ENCODE peak calls at places on chromosomes 7 and 10, in ten cellular contexts. O is HFFc6; D is lung; N is GM20000; R is cardiac muscle cell; L is dorsolateral prefrontal cortex; I is K562; B is brain microvascular endothelial cell; P is astrocyte of the spinal cord; J is CD8-positive, alpha-beta T cell. V is an unnamed sample.

GRCh38 chr10:129949411-129950335 is 14.4 kb downstream of the EBF3 start:
- DNase-seq in O (no peak), D (no peak), N (no peak), R (peak; percentile 62), L (no peak), I (no peak), B (no peak), P (no peak), J (no peak), V (no peak)

GRCh38 chr7:92880212-92881090 is 44.1 kb upstream of the CDK6 start:
- DNase-seq in O (peak; percentile 9), D (no peak), N (peak; percentile 40), R (peak; percentile 71), L (no peak), I (peak; percentile 45), B (no peak), P (no peak), J (no peak), V (no peak)

GRCh38 chr7:34281260-34281659 is 375.9 kb downstream of the BMPER start:
- DNase-seq in O (no peak), D (no peak), N (no peak), R (no peak), L (no peak), I (no peak), B (no peak), P (no peak), J (no peak), V (no peak)

GRCh38 chr10:43212043-43212721 is 54.7 kb downstream of the RASGEF1A start:
- DNase-seq in O (no peak), D (no peak), N (no peak), R (no peak), L (peak; percentile 57), I (no peak), B (no peak), P (no peak), J (no peak), V (no peak)

GRCh38 chr10:32970910-32971309 is 12.9 kb upstream of the ITGB1 start:
- DNase-seq in O (no peak), D (no peak), N (peak; percentile 30), R (no peak), L (no peak), I (no peak), B (no peak), P (no peak), J (no peak), V (no peak)

GRCh38 chr7:102287465-102288146 is 938 bp downstream of the SH2B2 start:
- DNase-seq in O (peak; percentile 10), D (no peak), N (peak; percentile 66), R (peak; percentile 49), L (peak; percentile 31), I (no peak), B (no peak), P (peak; percentile 10), J (no peak), V (no peak)

GRCh38 chr10:100730739-100731602 is 14.4 kb upstream of the PAX2 start:
- DNase-seq in O (no peak), D (no peak), N (peak; percentile 88), R (no peak), L (no peak), I (no peak), B (peak; percentile 31), P (no peak), J (peak; percentile 16), V (no peak)

GRCh38 chr7:154743211-154743610 is 259.7 kb downstream of the PAXIP1 start:
- DNase-seq in O (no peak), D (no peak), N (no peak), R (no peak), L (peak; percentile 28), I (no peak), B (no peak), P (no peak), J (no peak), V (no peak)

DNA sequence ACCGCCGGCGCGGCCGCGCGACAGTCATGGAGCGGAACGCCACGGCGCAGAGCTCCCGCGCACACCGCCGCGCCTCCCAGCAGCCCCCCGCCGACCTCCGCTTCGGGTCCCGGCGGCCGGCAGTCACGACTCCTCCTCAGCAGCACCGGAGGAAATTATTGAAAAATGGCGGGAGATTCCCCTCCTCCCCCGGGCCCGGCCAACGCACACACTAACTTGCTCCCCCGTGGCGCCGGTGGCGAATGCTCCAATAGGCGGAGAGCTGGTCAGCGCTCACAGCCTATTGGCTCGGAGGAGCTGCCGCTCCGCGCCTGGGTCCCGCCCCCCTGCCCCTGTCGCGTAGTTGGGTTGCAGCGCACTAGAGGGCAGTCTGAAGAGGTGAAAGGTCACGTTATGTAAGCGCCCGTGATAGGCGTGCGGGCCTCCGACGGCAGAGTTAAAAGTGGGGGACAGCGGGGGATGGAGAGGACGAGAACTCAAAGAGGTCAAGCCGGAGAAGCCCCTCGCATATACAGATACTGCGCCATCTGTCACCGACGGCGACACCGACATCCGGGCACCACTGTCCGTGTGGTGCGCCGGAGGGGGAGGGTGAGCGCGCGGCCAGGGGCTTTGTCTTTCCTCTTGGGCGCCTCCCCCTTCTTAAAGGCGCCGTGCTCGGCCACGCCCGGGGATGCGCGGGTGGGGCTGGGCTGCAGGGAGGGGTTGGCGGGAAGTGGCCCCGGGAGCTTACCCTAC is at the start of gene BAZ1B:
- DNase-seq in O (peak; percentile 96), D (peak; percentile 98), N (peak; percentile 99), R (peak; percentile 98), L (peak; percentile 97), I (peak; percentile 100), B (peak; percentile 95), P (peak; percentile 99), J (peak; percentile 96), V (peak; percentile 87)
- TF ChIP-seq CTCF in O (peak; percentile 61), D (no peak), N (no peak), R (no peak), L (peak; percentile 50), I (no peak), B (peak; percentile 24), P (peak; percentile 16), J (no peak), V (no peak)

DNA sequence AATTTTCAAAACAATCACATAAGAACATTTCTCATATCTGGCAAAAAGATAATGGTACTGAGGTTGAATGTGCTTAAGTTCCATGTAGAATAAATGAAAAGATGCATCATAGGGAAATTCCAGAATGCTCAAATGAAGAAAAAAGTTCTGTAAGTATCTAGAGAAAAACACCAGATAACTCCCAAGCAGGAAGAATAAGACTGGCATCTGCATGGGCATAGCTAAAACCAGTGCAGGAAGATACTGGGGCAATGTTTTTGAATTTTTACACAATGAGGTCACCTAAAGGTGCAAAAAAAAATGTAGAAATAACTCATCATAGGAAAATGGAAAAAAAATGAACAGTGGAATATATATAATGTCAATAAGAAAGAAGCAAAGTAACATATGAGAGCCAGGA is 275.2 kb downstream of the BAMBI start:
- DNase-seq in O (no peak), D (no peak), N (no peak), R (no peak), L (no peak), I (no peak), B (no peak), P (no peak), J (no peak), V (no peak)
- TF ChIP-seq CTCF in O (no peak), D (no peak), N (no peak), R (no peak), L (no peak), I (no peak), B (no peak), P (no peak), J (no peak), V (no peak)

DNA sequence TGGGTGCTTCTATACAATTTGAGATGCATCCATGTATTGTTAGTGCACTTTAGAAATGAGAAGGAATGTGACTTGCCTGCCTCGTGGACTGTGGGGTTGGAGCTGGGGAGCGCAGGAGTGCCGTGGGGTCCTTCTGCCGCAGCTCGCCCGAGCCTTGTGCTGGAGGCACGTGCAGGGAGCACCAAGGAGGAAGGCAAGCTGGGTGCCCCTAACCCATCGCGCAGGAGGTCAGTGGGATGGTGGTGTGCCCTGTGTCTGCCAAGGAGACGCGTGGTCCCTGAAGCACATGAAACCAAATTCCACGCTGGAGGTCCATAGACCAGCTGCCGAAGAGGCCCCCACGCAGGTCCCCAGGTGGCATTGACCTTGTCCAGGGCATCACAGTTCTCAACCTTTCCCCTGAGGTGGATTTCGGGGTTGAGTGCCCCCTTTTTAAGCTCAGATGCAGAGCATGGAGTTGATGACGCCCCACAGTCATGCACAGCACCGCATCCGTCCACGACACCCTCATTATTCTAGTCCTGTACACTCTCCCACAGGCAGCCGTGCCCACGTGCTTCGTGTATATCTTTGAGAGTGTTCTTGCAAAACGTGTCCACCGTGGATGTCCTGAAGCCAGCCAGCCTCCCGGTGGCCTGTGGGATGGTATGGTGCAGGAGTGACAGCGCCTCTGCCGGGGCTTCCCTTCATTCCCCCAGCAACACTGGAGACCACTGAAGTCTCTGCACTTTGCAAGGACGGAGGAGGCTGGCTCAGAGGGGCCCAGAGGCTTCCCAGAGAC is 35.5 kb downstream of the FKBP6 start:
- DNase-seq in O (no peak), D (no peak), N (no peak), R (no peak), L (no peak), I (no peak), B (no peak), P (no peak), J (no peak), V (no peak)
- TF ChIP-seq CTCF in O (no peak), D (no peak), N (no peak), R (no peak), L (no peak), I (no peak), B (no peak), P (no peak), J (no peak), V (no peak)

GRCh38 chr7:122305475-122306319 is 1.1 kb upstream of the FEZF1 start:
- DNase-seq in O (no peak), D (no peak), N (no peak), R (peak; percentile 43), L (no peak), I (no peak), B (no peak), P (peak; percentile 33), J (no peak), V (no peak)
- TF ChIP-seq CTCF in O (no peak), D (no peak), N (no peak), R (no peak), L (no peak), I (no peak), B (no peak), P (no peak), J (no peak), V (no peak)

GRCh38 chr7:135557455-135558336 is at the start of gene NUP205:
- DNase-seq in O (peak; percentile 71), D (peak; percentile 65), N (peak; percentile 77), R (peak; percentile 76), L (peak; percentile 63), I (peak; percentile 91), B (peak; percentile 71), P (peak; percentile 89), J (peak; percentile 76), V (peak; percentile 26)
- TF ChIP-seq CTCF in O (no peak), D (no peak), N (no peak), R (no peak), L (peak; percentile 49), I (no peak), B (no peak), P (no peak), J (no peak), V (no peak)

GRCh38 chr10:69057261-69057950 is 30.5 kb upstream of the SRGN start:
- DNase-seq in O (no peak), D (no peak), N (no peak), R (no peak), L (no peak), I (no peak), B (no peak), P (peak; percentile 24), J (no peak), V (no peak)
- TF ChIP-seq CTCF in O (no peak), D (no peak), N (no peak), R (no peak), L (peak; percentile 19), I (no peak), B (no peak), P (no peak), J (no peak), V (no peak)